ENCODE peak calls at places on chromosomes 5 and 9, in six cellular contexts. L is brain microvascular endothelial cell, W is Kasumi-1, R is ELF-1, J is AG10803, V is A549. D is an unnamed sample.

GRCh38 chr9:134205636-134206316 is 41.4 kb upstream of the RNU6ATAC start:
- DNase-seq in V (no peak), W (no peak), J (peak), R (no peak), L (no peak), D (no peak)

GRCh38 chr9:72542917-72543316 is 21.5 kb downstream of the TMC1 start:
- DNase-seq in V (no peak), L (no peak), R (no peak), J (no peak), W (no peak), D (no peak)

GRCh38 chr9:69223605-69224004 is 49.5 kb downstream of the TJP2 start:
- DNase-seq in J (peak), L (peak), W (peak), V (peak), R (peak), D (no peak)

GRCh38 chr5:111127453-111128195 is 35.5 kb downstream of the WDR36 start:
- DNase-seq in W (no peak), L (peak), J (no peak), R (peak), V (no peak), D (no peak)

GRCh38 chr5:126972062-126972895 is 58.1 kb downstream of the MARCHF3 start:
- DNase-seq in J (no peak), R (no peak), V (no peak), W (peak), L (no peak), D (peak)

GRCh38 chr5:159797566-159797965 is 118.7 kb upstream of the ADRA1B start:
- DNase-seq in V (no peak), W (no peak), L (no peak), R (no peak), J (no peak), D (no peak)

GRCh38 chr5:95940758-95941682 is 20.6 kb downstream of the ELL2 start:
- DNase-seq in V (no peak), J (no peak), W (no peak), R (peak), L (peak), D (no peak)

GRCh38 chr5:60961685-60962084 is 16.7 kb downstream of the NDUFAF2 start:
- DNase-seq in L (peak), W (peak), R (no peak), J (peak), V (no peak), D (no peak)

GRCh38 chr5:89878140-89878570 is 531.4 kb downstream of the CETN3 start:
- DNase-seq in J (peak), V (no peak), R (no peak), L (peak), W (peak), D (no peak)

GRCh38 chr5:124742983-124743533 is 3.4 kb downstream of the ZNF608 start:
- DNase-seq in L (peak), W (no peak), R (no peak), V (no peak), J (peak), D (no peak)

GRCh38 chr5:154611341-154611767 is 133.3 kb upstream of the HAND1 start:
- DNase-seq in W (no peak), R (peak), V (no peak), J (peak), L (no peak), D (no peak)

GRCh38 chr9:131728961-131729360 is 10.9 kb downstream of the RAPGEF1 start:
- DNase-seq in R (peak), L (no peak), W (no peak), J (no peak), V (no peak), D (peak)